ENCODE peak calls at places on chromosomes 2 and 18, in six cellular contexts. One of them, this sample, is unnamed.

GRCh38 chr2:191923652-191923997 is 76.7 kb upstream of the CAVIN2 start:
- DNase-seq in GM12878: no peak
- DNase-seq in K562: no peak
- DNase-seq in HepG2: no peak
- DNase-seq in endothelial cell of umbilical vein: no peak
- DNase-seq in A549: no peak
- DNase-seq in this sample: no peak

GRCh38 chr18:78625446-78625845 is 354.2 kb upstream of the SALL3 start:
- DNase-seq in GM12878: no peak
- DNase-seq in HepG2: no peak
- DNase-seq in A549: no peak
- DNase-seq in K562: no peak
- DNase-seq in endothelial cell of umbilical vein: no peak
- DNase-seq in this sample: no peak

GRCh38 chr2:82636411-82637020 is 1822.6 kb downstream of the SUCLG1 start:
- DNase-seq in GM12878: no peak
- DNase-seq in A549: no peak
- DNase-seq in K562: no peak
- DNase-seq in endothelial cell of umbilical vein: no peak
- DNase-seq in HepG2: no peak
- DNase-seq in this sample: no peak

GRCh38 chr2:31335921-31336570 is 78.5 kb downstream of the XDH start:
- DNase-seq in A549: no peak
- DNase-seq in GM12878: no peak
- DNase-seq in K562: no peak
- DNase-seq in HepG2: no peak
- DNase-seq in endothelial cell of umbilical vein: no peak
- DNase-seq in this sample: no peak

GRCh38 chr2:15890936-15891905 is 49.1 kb upstream of the MYCN start:
- DNase-seq in A549: no peak
- DNase-seq in HepG2: peak
- DNase-seq in GM12878: no peak
- DNase-seq in endothelial cell of umbilical vein: peak
- DNase-seq in K562: no peak
- DNase-seq in this sample: no peak

GRCh38 chr2:58891828-58892366 is 650.8 kb upstream of the FANCL start:
- DNase-seq in endothelial cell of umbilical vein: no peak
- DNase-seq in HepG2: peak
- DNase-seq in K562: no peak
- DNase-seq in GM12878: no peak
- DNase-seq in A549: no peak
- DNase-seq in this sample: no peak

GRCh38 chr2:105907159-105907558 is 162.4 kb downstream of the NCK2 start:
- DNase-seq in A549: no peak
- DNase-seq in HepG2: no peak
- DNase-seq in endothelial cell of umbilical vein: no peak
- DNase-seq in K562: no peak
- DNase-seq in GM12878: no peak
- DNase-seq in this sample: no peak

GRCh38 chr2:119223521-119224390 is at the start of gene STEAP3:
- DNase-seq in HepG2: peak
- DNase-seq in A549: peak
- DNase-seq in endothelial cell of umbilical vein: peak
- DNase-seq in GM12878: no peak
- DNase-seq in K562: peak
- DNase-seq in this sample: peak

GRCh38 chr18:78642561-78643398 is 336.8 kb upstream of the SALL3 start:
- DNase-seq in K562: no peak
- DNase-seq in endothelial cell of umbilical vein: no peak
- DNase-seq in A549: no peak
- DNase-seq in GM12878: no peak
- DNase-seq in HepG2: no peak
- DNase-seq in this sample: peak

GRCh38 chr2:141109633-141110032 is 1021.2 kb downstream of the LRP1B start:
- DNase-seq in A549: no peak
- DNase-seq in GM12878: no peak
- DNase-seq in endothelial cell of umbilical vein: no peak
- DNase-seq in HepG2: peak
- DNase-seq in K562: no peak
- DNase-seq in this sample: peak

GRCh38 chr18:46152436-46152807 is 48.2 kb downstream of the HAUS1 start:
- DNase-seq in endothelial cell of umbilical vein: no peak
- DNase-seq in HepG2: no peak
- DNase-seq in A549: no peak
- DNase-seq in K562: no peak
- DNase-seq in GM12878: no peak
- DNase-seq in this sample: no peak

GRCh38 chr18:52310651-52311050 is 29.3 kb upstream of the DCC start:
- DNase-seq in GM12878: no peak
- DNase-seq in HepG2: no peak
- DNase-seq in A549: no peak
- DNase-seq in K562: no peak
- DNase-seq in endothelial cell of umbilical vein: no peak
- DNase-seq in this sample: no peak

GRCh38 chr2:54773838-54774237 is 50.4 kb downstream of the EML6 start:
- DNase-seq in GM12878: no peak
- DNase-seq in endothelial cell of umbilical vein: no peak
- DNase-seq in A549: no peak
- DNase-seq in K562: no peak
- DNase-seq in HepG2: no peak
- DNase-seq in this sample: no peak
- TF ChIP-seq MYC in GM12878: no peak
- TF ChIP-seq MYC in endothelial cell of umbilical vein: no peak
- TF ChIP-seq MYC in A549: no peak
- TF ChIP-seq MYC in K562: no peak
- TF ChIP-seq MYC in HepG2: no peak
- TF ChIP-seq MYC in this sample: no peak

DNA sequence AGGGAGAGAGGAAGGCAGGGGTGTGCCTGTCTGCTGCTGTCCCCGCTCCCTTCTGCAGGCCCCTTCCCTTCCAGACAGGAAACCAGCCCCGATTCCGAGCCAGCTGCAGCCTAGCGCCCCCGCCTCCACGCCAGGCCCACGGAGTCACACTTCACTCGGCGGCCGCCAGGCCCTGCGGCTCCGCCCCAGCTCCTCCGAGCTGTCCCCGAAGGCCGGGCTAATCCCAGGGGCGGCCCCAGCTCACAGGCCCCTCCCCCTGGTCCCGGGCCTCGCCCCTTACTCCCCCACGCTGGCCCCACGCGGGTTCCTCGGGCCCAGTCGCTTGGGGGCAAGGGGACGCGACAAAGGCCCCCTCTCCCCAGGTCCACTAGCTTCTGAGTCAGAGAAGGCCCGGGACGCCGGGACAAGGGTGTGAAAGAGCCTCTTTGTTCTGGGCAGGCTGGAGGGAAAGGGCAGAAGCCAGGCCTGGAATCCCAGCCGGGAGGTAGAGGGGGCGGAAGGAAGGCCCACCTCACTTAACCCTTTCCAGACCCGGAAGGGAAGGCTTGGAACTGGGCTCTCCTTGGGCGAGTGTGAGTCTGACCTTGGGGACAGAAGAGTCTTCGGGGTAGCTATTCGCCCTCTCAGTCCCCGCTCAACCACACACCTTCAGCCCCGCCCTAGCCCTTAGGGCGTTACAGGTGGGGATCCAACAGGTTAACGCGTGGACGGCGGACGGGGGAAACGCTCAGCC is 1.2 kb downstream of the RTKN start:
- DNase-seq in endothelial cell of umbilical vein: peak
- DNase-seq in HepG2: peak
- DNase-seq in GM12878: no peak
- DNase-seq in A549: peak
- DNase-seq in K562: peak
- DNase-seq in this sample: peak
- TF ChIP-seq POLR2A in endothelial cell of umbilical vein: peak
- TF ChIP-seq POLR2A in HepG2: peak
- TF ChIP-seq POLR2A in GM12878: peak
- TF ChIP-seq POLR2A in A549: peak
- TF ChIP-seq POLR2A in K562: peak
- TF ChIP-seq POLR2A in this sample: peak

DNA sequence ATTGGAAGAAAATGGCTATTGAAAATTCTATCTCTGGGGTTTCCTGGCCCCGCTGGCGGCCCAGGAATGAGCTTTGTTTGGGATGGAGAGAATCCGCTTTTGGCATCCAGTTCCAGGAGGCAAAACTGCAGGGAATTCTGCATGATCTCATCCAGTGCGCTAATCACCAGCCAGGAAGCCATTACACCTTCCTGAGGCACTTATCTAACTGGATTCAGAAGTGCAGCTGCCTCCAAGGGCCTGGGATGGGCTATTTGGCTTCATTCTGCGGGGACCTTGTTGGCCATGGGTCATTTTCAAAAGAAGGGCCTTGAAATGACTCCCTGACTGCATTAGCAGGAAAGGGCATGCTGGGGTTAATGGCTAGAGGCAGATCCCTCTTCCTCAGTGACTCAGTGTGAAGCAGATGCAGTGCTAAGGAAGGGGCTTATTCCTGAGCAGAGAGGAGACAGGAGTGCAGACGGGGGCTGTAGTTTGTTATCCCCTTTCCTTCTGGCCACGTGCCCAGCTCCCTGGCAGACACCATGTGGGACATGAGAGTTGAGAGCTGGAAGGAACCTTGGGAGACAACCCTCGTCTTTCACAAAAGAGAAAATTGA is 161.6 kb downstream of the PRKCE start:
- DNase-seq in A549: no peak
- DNase-seq in HepG2: no peak
- DNase-seq in endothelial cell of umbilical vein: peak
- DNase-seq in GM12878: no peak
- DNase-seq in K562: no peak
- DNase-seq in this sample: no peak
- TF ChIP-seq MYC in A549: no peak
- TF ChIP-seq MYC in HepG2: no peak
- TF ChIP-seq MYC in endothelial cell of umbilical vein: no peak
- TF ChIP-seq MYC in GM12878: no peak
- TF ChIP-seq MYC in K562: no peak
- TF ChIP-seq MYC in this sample: no peak

DNA sequence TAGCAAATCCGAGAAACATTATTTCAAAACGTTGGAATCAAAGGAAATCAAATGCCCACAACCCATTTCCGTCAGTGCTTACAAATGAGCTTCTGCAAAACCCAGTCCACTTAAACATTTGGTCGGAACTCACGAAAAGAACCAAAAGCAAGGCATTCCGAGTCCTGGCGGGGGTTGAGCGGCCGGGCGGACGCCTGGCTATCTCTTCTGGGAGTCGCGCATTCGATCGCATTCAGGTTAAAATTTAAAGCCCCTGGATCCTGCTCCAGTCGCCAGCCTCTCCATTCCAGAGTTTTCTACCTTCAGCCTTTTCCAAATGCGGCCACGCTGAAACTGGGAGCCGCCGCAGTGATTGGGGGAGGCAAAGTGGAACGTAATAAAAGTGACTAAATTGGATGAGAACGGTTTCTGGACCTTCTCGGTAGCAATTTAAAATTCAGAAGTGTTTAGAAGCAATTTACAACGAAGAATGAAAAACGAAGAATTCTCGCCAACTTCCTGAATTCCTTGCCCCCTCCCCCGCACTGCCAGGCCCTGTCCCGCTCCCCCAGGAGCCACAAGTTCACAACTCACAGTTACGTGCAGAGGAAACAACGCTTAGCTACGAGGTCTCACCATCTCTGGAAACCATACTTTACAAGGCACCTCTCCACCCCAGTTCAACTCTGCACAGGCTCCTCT is 1.8 kb upstream of the GATA6 start:
- DNase-seq in endothelial cell of umbilical vein: peak
- DNase-seq in A549: peak
- DNase-seq in GM12878: no peak
- DNase-seq in HepG2: no peak
- DNase-seq in K562: no peak
- DNase-seq in this sample: no peak
- TF ChIP-seq POLR2A in endothelial cell of umbilical vein: no peak
- TF ChIP-seq POLR2A in A549: no peak
- TF ChIP-seq POLR2A in GM12878: no peak
- TF ChIP-seq POLR2A in HepG2: no peak
- TF ChIP-seq POLR2A in K562: no peak
- TF ChIP-seq POLR2A in this sample: no peak

This sample was measured in NB4.